ENCODE peak calls at places on chromosomes 16 and 17, in four cellular contexts. Z is adrenal gland, F is right lobe of liver, I is ascending aorta. O is an unnamed sample.

GRCh38 chr17:29617125-29617480 is 5.6 kb downstream of the CORO6 start:
- DNase-seq in Z (peak), F (peak), I (peak), O (peak)

GRCh38 chr17:57050303-57050702 is 34.7 kb upstream of the AKAP1 start:
- DNase-seq in Z (no peak), F (no peak), I (no peak), O (no peak)

GRCh38 chr17:39092672-39093250 is 58.7 kb downstream of the PLXDC1 start:
- DNase-seq in Z (no peak), F (no peak), I (no peak), O (no peak)

GRCh38 chr16:57627184-57627871 is 1.1 kb upstream of the ADGRG1 start:
- DNase-seq in Z (peak), F (no peak), I (no peak), O (no peak)

GRCh38 chr17:6109541-6109940 is 39.4 kb downstream of the WSCD1 start:
- DNase-seq in Z (no peak), F (no peak), I (no peak), O (no peak)

GRCh38 chr16:89001117-89002027 is 24.4 kb upstream of the CBFA2T3 start:
- DNase-seq in Z (no peak), F (peak), I (no peak), O (no peak)

GRCh38 chr17:27264068-27264812 is 29.7 kb upstream of the WSB1 start:
- DNase-seq in Z (no peak), F (no peak), I (no peak), O (peak)

GRCh38 chr17:49357516-49357915 is 4.5 kb downstream of the ZNF652 start:
- DNase-seq in Z (no peak), F (no peak), I (no peak), O (no peak)

GRCh38 chr16:30829130-30830071 is 42.4 kb upstream of the ZNF629 start:
- DNase-seq in Z (no peak), F (no peak), I (no peak), O (peak)

GRCh38 chr17:50767446-50767845 is at the start of gene ANKRD40CL:
- DNase-seq in Z (no peak), F (no peak), I (no peak), O (peak)

GRCh38 chr16:22035094-22035675 is 27.3 kb downstream of the MOSMO start:
- DNase-seq in Z (no peak), F (no peak), I (no peak), O (no peak)

GRCh38 chr16:1960665-1961630 is 1.6 kb downstream of the NDUFB10 start:
- DNase-seq in Z (peak), F (no peak), I (no peak), O (peak)

GRCh38 chr16:2160915-2161551 is 5.5 kb downstream of the TRAF7 start:
- DNase-seq in Z (no peak), F (peak), I (no peak), O (peak)

GRCh38 chr17:77942111-77942988 is 16.2 kb upstream of the TNRC6C start:
- DNase-seq in Z (no peak), F (no peak), I (no peak), O (no peak)

GRCh38 chr17:82320140-82320840 is 2.9 kb upstream of the CD7 start:
- DNase-seq in Z (no peak), F (no peak), I (no peak), O (peak)

GRCh38 chr17:74807376-74807775 is 31.2 kb upstream of the NAT9 start:
- DNase-seq in Z (no peak), F (no peak), I (no peak), O (no peak)

GRCh38 chr16:78325532-78325931 is 226.1 kb downstream of the WWOX start:
- DNase-seq in Z (no peak), F (no peak), I (no peak), O (no peak)

GRCh38 chr17:60496051-60496450 is 30.0 kb downstream of the APPBP2 start:
- DNase-seq in Z (no peak), F (no peak), I (no peak), O (no peak)

GRCh38 chr17:8391711-8392110 is 5.9 kb downstream of the RNF222 start:
- DNase-seq in Z (no peak), F (no peak), I (no peak), O (no peak)

GRCh38 chr17:28953444-28954118 is 2.3 kb upstream of the PHF12 start:
- DNase-seq in Z (peak), F (no peak), I (no peak), O (peak)

GRCh38 chr16:84143784-84144199 is 1.2 kb downstream of the HSDL1 start:
- DNase-seq in Z (peak), F (no peak), I (no peak), O (peak)

GRCh38 chr16:27685802-27686201 is 135.9 kb downstream of the KATNIP start:
- DNase-seq in Z (no peak), F (no peak), I (no peak), O (no peak)
- H3K27ac ChIP-seq in Z (no peak), F (no peak), I (no peak), O (no peak)

DNA sequence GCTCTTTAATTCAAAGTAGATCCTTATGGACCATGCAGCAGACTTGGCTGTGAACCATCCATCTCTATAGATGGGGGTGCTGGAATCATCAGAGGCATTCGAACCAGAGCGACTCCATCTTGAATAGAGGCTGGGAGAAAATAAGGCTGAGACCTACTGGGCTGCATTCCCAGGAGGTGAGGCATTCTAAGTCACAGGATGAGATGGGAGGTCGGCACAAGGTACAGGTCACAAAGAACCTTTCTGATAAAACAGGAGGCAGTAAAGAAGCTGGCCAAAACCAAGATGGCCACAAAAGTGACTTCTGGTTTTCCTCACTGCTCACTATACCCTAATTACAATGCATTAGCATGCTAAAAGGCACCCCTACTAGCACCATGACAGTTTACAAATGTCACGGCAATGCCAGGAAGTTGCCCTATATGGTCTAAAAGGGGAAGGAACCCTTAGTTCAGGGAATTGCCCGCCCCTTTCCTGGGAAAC is 89.2 kb upstream of the BRD7 start:
- DNase-seq in Z (no peak), F (no peak), I (no peak), O (no peak)
- H3K27ac ChIP-seq in Z (no peak), F (no peak), I (no peak), O (no peak)

DNA sequence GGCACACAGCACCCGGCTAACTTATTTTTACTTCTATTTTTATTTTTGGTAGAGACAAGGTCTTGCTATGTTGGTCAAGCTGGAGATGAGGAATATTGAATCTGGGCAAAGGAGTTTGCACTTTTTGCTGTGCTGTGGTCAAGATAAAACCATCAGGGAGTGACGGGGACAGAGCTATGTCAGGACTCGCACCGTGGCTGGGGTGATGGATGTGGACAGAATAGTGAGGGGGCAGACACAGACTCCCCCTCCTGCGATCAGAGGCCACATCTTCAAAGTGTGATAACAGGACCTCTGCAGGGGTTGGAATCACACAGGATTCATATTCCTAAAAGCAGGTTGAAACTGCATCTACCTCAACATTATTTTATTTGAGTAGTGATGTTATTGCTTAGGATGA is 25.6 kb downstream of the IL21R start:
- DNase-seq in Z (no peak), F (no peak), I (no peak), O (no peak)
- H3K27ac ChIP-seq in Z (no peak), F (no peak), I (no peak), O (no peak)

GRCh38 chr17:73594025-73594424 is 50.2 kb downstream of the SDK2 start:
- DNase-seq in Z (no peak), F (no peak), I (no peak), O (no peak)

GRCh38 chr17:73591278-73592078 is 52.8 kb downstream of the SDK2 start:
- DNase-seq in Z (no peak), F (no peak), I (no peak), O (no peak)

GRCh38 chr17:73593249-73593965 is 50.8 kb downstream of the SDK2 start:
- DNase-seq in Z (no peak), F (no peak), I (no peak), O (no peak)

GRCh38 chr17:73592079-73592415 is 52.2 kb downstream of the SDK2 start:
- DNase-seq in Z (no peak), F (no peak), I (no peak), O (no peak)

DNA sequence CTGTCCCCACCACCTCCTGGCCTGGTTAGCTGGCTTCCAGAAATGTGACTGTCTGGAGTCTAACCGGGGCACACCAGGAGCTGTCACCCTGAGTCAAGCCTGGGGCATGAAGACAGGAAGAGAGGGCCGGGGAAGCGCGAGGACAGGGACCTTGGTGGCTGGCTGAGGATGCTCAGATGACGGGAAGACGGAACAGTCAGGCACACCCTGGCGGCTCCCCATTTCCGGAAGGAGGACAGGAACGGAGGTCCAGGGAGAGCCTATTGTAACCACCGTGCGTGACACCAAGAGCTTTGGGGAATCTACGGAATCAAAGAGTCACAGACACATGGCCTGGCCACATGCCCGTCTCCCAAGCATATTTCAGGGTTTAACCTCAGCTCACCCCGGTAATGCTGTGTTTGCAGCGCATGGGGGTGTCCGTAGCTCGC is 51.7 kb downstream of the SDK2 start:
- DNase-seq in Z (no peak), F (no peak), I (no peak), O (no peak)
- H3K27ac ChIP-seq in Z (no peak), F (no peak), I (no peak), O (no peak)

GRCh38 chr16:85187447-85187846 is 75.2 kb upstream of the CIBAR2 start:
- DNase-seq in Z (no peak), F (no peak), I (no peak), O (no peak)
- H3K27ac ChIP-seq in Z (peak), F (no peak), I (peak), O (no peak)

GRCh38 chr17:33272438-33272837 is 20.7 kb downstream of the ASIC2 start:
- DNase-seq in Z (no peak), F (no peak), I (no peak), O (no peak)
- H3K27ac ChIP-seq in Z (no peak), F (no peak), I (no peak), O (no peak)

O was measured in small intestine.